ENCODE peak calls at places on chromosome 1, in four cellular contexts. G is cardiac muscle cell, R is stomach, X is transverse colon. P is an unnamed sample.

GRCh38 chr1:206012086-206012859 is 9.1 kb upstream of the RAB7B start:
- DNase-seq in G (peak; percentile 45), R (peak; percentile 82), X (peak; percentile 91), P (no peak)

GRCh38 chr1:207808911-207809555 is 57.2 kb downstream of the CD46 start:
- DNase-seq in G (no peak), R (no peak), X (no peak), P (no peak)

GRCh38 chr1:218705911-218706893 is 361.1 kb downstream of the TGFB2 start:
- DNase-seq in G (no peak), R (no peak), X (no peak), P (peak; percentile 96)

GRCh38 chr1:159826436-159827101 is at the start of gene SLAMF8:
- DNase-seq in G (no peak), R (peak; percentile 48), X (peak; percentile 61), P (no peak)

GRCh38 chr1:6357243-6357929 is 36.2 kb downstream of the ACOT7 start:
- DNase-seq in G (no peak), R (no peak), X (peak; percentile 47), P (no peak)

GRCh38 chr1:233269656-233270055 is 25.9 kb downstream of the PCNX2 start:
- DNase-seq in G (no peak), R (no peak), X (no peak), P (no peak)

GRCh38 chr1:38500891-38501290 is 358.7 kb downstream of the RRAGC start:
- DNase-seq in G (no peak), R (no peak), X (no peak), P (no peak)

GRCh38 chr1:90000934-90001676 is 6.2 kb downstream of the ZNF326 start:
- DNase-seq in G (no peak), R (no peak), X (no peak), P (no peak)

GRCh38 chr1:109040627-109041613 is 982 bp downstream of the WDR47 start:
- DNase-seq in G (peak; percentile 49), R (peak; percentile 28), X (peak; percentile 21), P (no peak)

GRCh38 chr1:216750031-216750627 is 26.9 kb upstream of the ESRRG start:
- DNase-seq in G (peak; percentile 82), R (peak; percentile 37), X (no peak), P (peak; percentile 17)

GRCh38 chr1:205699416-205699815 is 19.1 kb upstream of the SLC45A3 start:
- DNase-seq in G (no peak), R (no peak), X (no peak), P (no peak)

GRCh38 chr1:21662426-21663250 is 6.5 kb downstream of the RAP1GAP start:
- DNase-seq in G (no peak), R (peak; percentile 10), X (no peak), P (no peak)

GRCh38 chr1:183105449-183105848 is 80.6 kb upstream of the LAMC2 start:
- DNase-seq in G (no peak), R (no peak), X (no peak), P (no peak)

GRCh38 chr1:244280859-244281258 is 170.8 kb downstream of the ADSS2 start:
- DNase-seq in G (no peak), R (no peak), X (no peak), P (no peak)

GRCh38 chr1:28950449-28950848 is 36.1 kb downstream of the EPB41 start:
- DNase-seq in G (no peak), R (no peak), X (no peak), P (no peak)

GRCh38 chr1:161473363-161473762 is 31.9 kb upstream of the FCGR2A start:
- DNase-seq in G (peak; percentile 37), R (no peak), X (no peak), P (no peak)

GRCh38 chr1:15418811-15419515 is 9.3 kb downstream of the EFHD2 start:
- DNase-seq in G (no peak), R (peak; percentile 86), X (no peak), P (no peak)
- H3K36me3 ChIP-seq in G (no peaks in the 10 kb centered on the region), R (peaks cover 22% of the 10 kb centered on the region), X (no peaks in the 10 kb centered on the region), P (no peaks in the 10 kb centered on the region)

GRCh38 chr1:9179450-9179849 is 50.5 kb upstream of the GPR157 start:
- DNase-seq in G (no peak), R (no peak), X (no peak), P (no peak)
- H3K36me3 ChIP-seq in G (no peaks in the 10 kb centered on the region), R (peaks cover 9% of the 10 kb centered on the region), X (no peaks in the 10 kb centered on the region), P (no peaks in the 10 kb centered on the region)

DNA sequence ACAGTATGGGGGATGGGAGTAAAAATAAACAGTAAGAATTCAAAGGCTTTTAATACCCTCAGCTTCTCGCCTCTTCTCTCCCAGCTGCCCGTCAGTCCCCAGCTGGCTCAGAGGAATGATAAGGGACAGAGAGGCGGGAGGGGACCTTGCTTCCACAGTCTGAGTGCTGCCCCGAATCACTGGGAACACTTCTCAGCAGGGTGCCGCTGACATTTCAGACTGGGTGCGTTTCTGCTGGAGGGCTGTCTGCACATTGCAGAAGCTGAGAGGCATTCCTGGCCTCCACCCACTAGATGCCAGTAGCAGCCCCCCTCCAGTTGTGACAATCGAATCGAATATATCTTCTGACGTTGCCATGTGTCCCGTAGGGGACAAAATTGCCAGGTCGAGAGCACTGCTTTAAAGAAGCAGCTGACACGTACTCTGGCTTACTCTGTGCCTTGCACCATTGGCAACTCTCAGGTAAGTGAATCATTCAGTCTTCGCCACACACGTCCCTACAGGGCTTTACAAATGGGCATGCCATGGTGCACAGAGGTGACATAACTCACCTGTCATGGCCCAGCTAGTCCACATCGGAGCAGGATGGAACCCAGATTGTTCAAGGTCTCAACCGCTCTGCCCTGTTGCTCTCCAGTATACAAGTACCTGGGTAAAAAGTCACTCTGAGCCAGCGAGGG is 23.9 kb downstream of the CTNNBIP1 start:
- DNase-seq in G (peak; percentile 81), R (no peak), X (no peak), P (no peak)
- H3K36me3 ChIP-seq in G (peaks cover 3% of the 10 kb centered on the region), R (peaks cover 16% of the 10 kb centered on the region), X (no peaks in the 10 kb centered on the region), P (no peaks in the 10 kb centered on the region)

GRCh38 chr1:55131218-55131617 is 83.9 kb downstream of the USP24 start:
- DNase-seq in G (no peak), R (no peak), X (no peak), P (no peak)
- H3K36me3 ChIP-seq in G (peaks cover 74% of the 10 kb centered on the region), R (peaks cover 96% of the 10 kb centered on the region), X (peaks cover 50% of the 10 kb centered on the region), P (peaks cover 63% of the 10 kb centered on the region)

GRCh38 chr1:115687744-115688143 is 46.0 kb downstream of the VANGL1 start:
- DNase-seq in G (no peak), R (no peak), X (no peak), P (no peak)
- H3K36me3 ChIP-seq in G (peaks cover 12% of the 10 kb centered on the region), R (peaks cover 94% of the 10 kb centered on the region), X (peaks cover 8% of the 10 kb centered on the region), P (no peaks in the 10 kb centered on the region)

GRCh38 chr1:25355841-25356395 is 17.8 kb downstream of the TMEM50A start:
- DNase-seq in G (no peak), R (no peak), X (no peak), P (no peak)

GRCh38 chr1:25361901-25362300 is 23.8 kb downstream of the TMEM50A start:
- DNase-seq in G (no peak), R (no peak), X (no peak), P (no peak)

GRCh38 chr1:25360596-25361581 is 22.8 kb downstream of the TMEM50A start:
- DNase-seq in G (no peak), R (no peak), X (no peak), P (no peak)

GRCh38 chr1:25356848-25357247 is 18.7 kb downstream of the TMEM50A start:
- DNase-seq in G (no peak), R (no peak), X (no peak), P (no peak)

GRCh38 chr1:25356441-25356840 is 18.3 kb downstream of the TMEM50A start:
- DNase-seq in G (no peak), R (no peak), X (no peak), P (no peak)
- H3K36me3 ChIP-seq in G (peaks cover 54% of the 10 kb centered on the region), R (peaks cover 100% of the 10 kb centered on the region), X (peaks cover 59% of the 10 kb centered on the region), P (peaks cover 18% of the 10 kb centered on the region)

GRCh38 chr1:201066986-201067385 is 43.5 kb upstream of the KIF21B start:
- DNase-seq in G (no peak), R (no peak), X (no peak), P (no peak)

GRCh38 chr1:201063190-201063544 is 39.7 kb upstream of the KIF21B start:
- DNase-seq in G (no peak), R (no peak), X (no peak), P (no peak)

GRCh38 chr1:201062511-201063189 is 39.1 kb upstream of the KIF21B start:
- DNase-seq in G (no peak), R (no peak), X (no peak), P (no peak)

GRCh38 chr1:201064806-201065205 is 41.3 kb upstream of the KIF21B start:
- DNase-seq in G (no peak), R (no peak), X (no peak), P (no peak)

GRCh38 chr1:201065686-201066085 is 42.2 kb upstream of the KIF21B start:
- DNase-seq in G (no peak), R (no peak), X (no peak), P (no peak)
- H3K36me3 ChIP-seq in G (no peaks in the 10 kb centered on the region), R (no peaks in the 10 kb centered on the region), X (no peaks in the 10 kb centered on the region), P (no peaks in the 10 kb centered on the region)

GRCh38 chr1:178688244-178688643 is 36.8 kb upstream of the RALGPS2 start:
- DNase-seq in G (no peak), R (no peak), X (no peak), P (no peak)
- H3K36me3 ChIP-seq in G (no peaks in the 10 kb centered on the region), R (no peaks in the 10 kb centered on the region), X (no peaks in the 10 kb centered on the region), P (no peaks in the 10 kb centered on the region)

DNA sequence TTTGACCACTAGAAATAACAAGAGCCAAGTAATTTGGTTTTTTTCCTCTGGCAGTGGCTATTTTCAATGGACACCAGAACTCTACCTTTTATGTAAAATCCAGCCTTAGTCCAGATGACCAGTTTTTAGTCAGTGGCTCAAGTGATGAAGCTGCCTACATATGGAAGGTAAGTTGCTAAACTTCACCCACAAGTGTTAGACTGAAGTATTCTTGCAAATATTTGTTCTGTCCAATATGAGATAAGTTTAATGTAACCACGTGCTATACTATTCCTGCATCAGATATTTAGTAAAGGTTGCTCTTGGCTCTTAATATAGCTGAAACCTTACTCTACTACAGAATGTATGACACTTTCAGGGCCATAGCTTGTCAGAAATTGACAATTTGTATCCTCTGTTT is 36.5 kb downstream of the DTL start:
- DNase-seq in G (no peak), R (no peak), X (no peak), P (no peak)
- H3K36me3 ChIP-seq in G (no peaks in the 10 kb centered on the region), R (no peaks in the 10 kb centered on the region), X (no peaks in the 10 kb centered on the region), P (peaks cover 23% of the 10 kb centered on the region)

DNA sequence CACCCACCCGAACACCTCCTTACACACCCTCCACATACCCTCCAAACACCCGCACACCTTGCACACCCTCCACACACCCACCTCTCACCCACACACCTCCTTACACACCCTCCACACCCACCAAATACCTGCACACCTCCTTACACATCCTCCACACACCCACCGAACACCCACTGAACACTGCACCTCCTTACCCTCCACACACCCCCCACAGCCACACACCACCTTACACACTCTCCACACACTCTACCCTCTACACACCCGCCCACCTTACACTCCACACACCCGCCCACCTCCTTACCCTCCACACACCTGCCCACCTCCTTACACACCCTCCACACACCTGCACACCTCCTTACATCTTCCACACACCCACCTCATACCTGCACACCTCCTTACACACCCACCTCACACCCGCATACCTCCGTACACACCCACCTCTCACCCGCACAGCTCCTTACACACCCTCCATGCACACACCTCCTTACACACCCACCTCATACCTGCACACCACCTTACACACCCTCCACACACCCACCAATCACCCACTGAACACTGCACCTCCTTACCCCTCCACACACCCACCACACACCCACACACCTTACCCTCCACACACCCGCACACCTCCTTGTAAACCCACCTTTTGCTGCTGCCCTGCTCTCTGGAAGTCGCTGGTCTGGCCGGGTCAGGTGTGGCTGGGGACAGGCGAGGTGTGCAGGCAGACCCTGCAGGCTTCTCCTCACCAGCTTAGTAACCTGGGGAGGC is 38.4 kb downstream of the COQ8A start:
- DNase-seq in G (no peak), R (no peak), X (no peak), P (no peak)
- H3K36me3 ChIP-seq in G (no peaks in the 10 kb centered on the region), R (peaks cover 65% of the 10 kb centered on the region), X (no peaks in the 10 kb centered on the region), P (no peaks in the 10 kb centered on the region)